ENCODE peak calls at places on chromosomes 5 and 9, in nine cellular contexts. One of them, this sample, is unnamed.

GRCh38 chr5:54628049-54628448 is 110.5 kb downstream of the SNX18 start:
- DNase-seq in RWPE1: no peak
- DNase-seq in tibial nerve: no peak
- DNase-seq in body of pancreas: no peak
- DNase-seq in transverse colon: no peak
- DNase-seq in gastrocnemius medialis: no peak
- DNase-seq in A673: no peak
- DNase-seq in lower lobe of right lung: no peak
- DNase-seq in IMR-90: no peak
- DNase-seq in this sample: no peak

GRCh38 chr5:132000677-132001453 is 10.6 kb downstream of the ACSL6 start:
- DNase-seq in body of pancreas: no peak
- DNase-seq in IMR-90: no peak
- DNase-seq in A673: no peak
- DNase-seq in RWPE1: no peak
- DNase-seq in transverse colon: peak
- DNase-seq in lower lobe of right lung: peak
- DNase-seq in gastrocnemius medialis: peak
- DNase-seq in tibial nerve: no peak
- DNase-seq in this sample: peak

GRCh38 chr5:180344393-180344999 is 8.6 kb downstream of the GFPT2 start:
- DNase-seq in A673: no peak
- DNase-seq in transverse colon: no peak
- DNase-seq in tibial nerve: no peak
- DNase-seq in lower lobe of right lung: no peak
- DNase-seq in IMR-90: no peak
- DNase-seq in gastrocnemius medialis: no peak
- DNase-seq in body of pancreas: peak
- DNase-seq in RWPE1: no peak
- DNase-seq in this sample: peak

GRCh38 chr5:133292300-133292699 is 240.5 kb downstream of the HSPA4 start:
- DNase-seq in gastrocnemius medialis: no peak
- DNase-seq in A673: no peak
- DNase-seq in IMR-90: no peak
- DNase-seq in tibial nerve: no peak
- DNase-seq in RWPE1: peak
- DNase-seq in body of pancreas: no peak
- DNase-seq in transverse colon: no peak
- DNase-seq in lower lobe of right lung: no peak
- DNase-seq in this sample: no peak

GRCh38 chr5:140321796-140322195 is 18.9 kb upstream of the PFDN1 start:
- DNase-seq in body of pancreas: no peak
- DNase-seq in tibial nerve: peak
- DNase-seq in transverse colon: peak
- DNase-seq in lower lobe of right lung: peak
- DNase-seq in RWPE1: no peak
- DNase-seq in IMR-90: no peak
- DNase-seq in gastrocnemius medialis: peak
- DNase-seq in A673: no peak
- DNase-seq in this sample: peak

GRCh38 chr9:117073071-117073470 is 341.8 kb downstream of the ASTN2 start:
- DNase-seq in lower lobe of right lung: no peak
- DNase-seq in A673: no peak
- DNase-seq in transverse colon: no peak
- DNase-seq in RWPE1: no peak
- DNase-seq in tibial nerve: no peak
- DNase-seq in body of pancreas: no peak
- DNase-seq in gastrocnemius medialis: no peak
- DNase-seq in IMR-90: no peak
- DNase-seq in this sample: no peak

GRCh38 chr9:86469476-86470087 is 115.4 kb upstream of the TUT7 start:
- DNase-seq in IMR-90: no peak
- DNase-seq in lower lobe of right lung: no peak
- DNase-seq in RWPE1: no peak
- DNase-seq in gastrocnemius medialis: no peak
- DNase-seq in A673: no peak
- DNase-seq in body of pancreas: no peak
- DNase-seq in transverse colon: no peak
- DNase-seq in tibial nerve: no peak
- DNase-seq in this sample: no peak

GRCh38 chr5:29162297-29162696 is 2031.2 kb upstream of the CDH6 start:
- DNase-seq in A673: no peak
- DNase-seq in lower lobe of right lung: no peak
- DNase-seq in transverse colon: no peak
- DNase-seq in gastrocnemius medialis: no peak
- DNase-seq in body of pancreas: no peak
- DNase-seq in tibial nerve: no peak
- DNase-seq in IMR-90: no peak
- DNase-seq in RWPE1: no peak
- DNase-seq in this sample: no peak

GRCh38 chr5:39697891-39698290 is 273.1 kb upstream of the DAB2 start:
- DNase-seq in RWPE1: no peak
- DNase-seq in transverse colon: no peak
- DNase-seq in lower lobe of right lung: no peak
- DNase-seq in A673: no peak
- DNase-seq in tibial nerve: no peak
- DNase-seq in gastrocnemius medialis: no peak
- DNase-seq in IMR-90: no peak
- DNase-seq in body of pancreas: no peak
- DNase-seq in this sample: no peak

GRCh38 chr9:91604451-91604850 is 180.8 kb upstream of the NFIL3 start:
- DNase-seq in gastrocnemius medialis: no peak
- DNase-seq in A673: no peak
- DNase-seq in tibial nerve: no peak
- DNase-seq in transverse colon: no peak
- DNase-seq in lower lobe of right lung: no peak
- DNase-seq in IMR-90: no peak
- DNase-seq in RWPE1: no peak
- DNase-seq in body of pancreas: no peak
- DNase-seq in this sample: no peak

GRCh38 chr9:13865869-13866268 is 448.1 kb downstream of the NFIB start:
- DNase-seq in lower lobe of right lung: no peak
- DNase-seq in gastrocnemius medialis: no peak
- DNase-seq in body of pancreas: no peak
- DNase-seq in IMR-90: no peak
- DNase-seq in RWPE1: peak
- DNase-seq in tibial nerve: no peak
- DNase-seq in transverse colon: no peak
- DNase-seq in A673: no peak
- DNase-seq in this sample: no peak

GRCh38 chr9:15349892-15350761 is 43.1 kb upstream of the TTC39B start:
- DNase-seq in A673: peak
- DNase-seq in lower lobe of right lung: no peak
- DNase-seq in RWPE1: peak
- DNase-seq in body of pancreas: peak
- DNase-seq in IMR-90: peak
- DNase-seq in transverse colon: peak
- DNase-seq in gastrocnemius medialis: no peak
- DNase-seq in tibial nerve: no peak
- DNase-seq in this sample: no peak

GRCh38 chr9:18941060-18941746 is 91.8 kb downstream of the SAXO1 start:
- DNase-seq in transverse colon: no peak
- DNase-seq in IMR-90: no peak
- DNase-seq in RWPE1: no peak
- DNase-seq in lower lobe of right lung: no peak
- DNase-seq in tibial nerve: no peak
- DNase-seq in A673: no peak
- DNase-seq in body of pancreas: no peak
- DNase-seq in gastrocnemius medialis: no peak
- DNase-seq in this sample: no peak

GRCh38 chr5:168793844-168794837 is 215.0 kb upstream of the PANK3 start:
- DNase-seq in lower lobe of right lung: peak
- DNase-seq in transverse colon: no peak
- DNase-seq in IMR-90: peak
- DNase-seq in A673: no peak
- DNase-seq in RWPE1: no peak
- DNase-seq in tibial nerve: no peak
- DNase-seq in gastrocnemius medialis: no peak
- DNase-seq in body of pancreas: no peak
- DNase-seq in this sample: no peak

GRCh38 chr9:122320346-122320995 is 50.4 kb upstream of the PTGS1 start:
- DNase-seq in lower lobe of right lung: no peak
- DNase-seq in tibial nerve: no peak
- DNase-seq in transverse colon: no peak
- DNase-seq in A673: no peak
- DNase-seq in IMR-90: no peak
- DNase-seq in RWPE1: no peak
- DNase-seq in body of pancreas: no peak
- DNase-seq in gastrocnemius medialis: no peak
- DNase-seq in this sample: no peak

GRCh38 chr9:127170652-127171051 is 48.2 kb upstream of the ANGPTL2 start:
- DNase-seq in transverse colon: no peak
- DNase-seq in A673: no peak
- DNase-seq in body of pancreas: no peak
- DNase-seq in RWPE1: no peak
- DNase-seq in IMR-90: no peak
- DNase-seq in gastrocnemius medialis: no peak
- DNase-seq in lower lobe of right lung: no peak
- DNase-seq in tibial nerve: no peak
- DNase-seq in this sample: no peak

GRCh38 chr5:54645888-54646284 is 128.3 kb downstream of the SNX18 start:
- DNase-seq in IMR-90: no peak
- DNase-seq in tibial nerve: no peak
- DNase-seq in gastrocnemius medialis: no peak
- DNase-seq in transverse colon: no peak
- DNase-seq in body of pancreas: no peak
- DNase-seq in A673: no peak
- DNase-seq in RWPE1: no peak
- DNase-seq in lower lobe of right lung: no peak
- DNase-seq in this sample: no peak

GRCh38 chr9:130383979-130384676 is 60.6 kb upstream of the ASS1 start:
- DNase-seq in A673: no peak
- DNase-seq in body of pancreas: no peak
- DNase-seq in RWPE1: no peak
- DNase-seq in transverse colon: no peak
- DNase-seq in IMR-90: no peak
- DNase-seq in gastrocnemius medialis: no peak
- DNase-seq in tibial nerve: no peak
- DNase-seq in lower lobe of right lung: no peak
- DNase-seq in this sample: no peak

GRCh38 chr9:129458663-129459549 is 162.0 kb downstream of the C9orf50 start:
- DNase-seq in lower lobe of right lung: peak
- DNase-seq in A673: peak
- DNase-seq in gastrocnemius medialis: no peak
- DNase-seq in transverse colon: peak
- DNase-seq in RWPE1: no peak
- DNase-seq in tibial nerve: no peak
- DNase-seq in IMR-90: no peak
- DNase-seq in body of pancreas: peak
- DNase-seq in this sample: peak

GRCh38 chr9:135130266-135130976 is 43.0 kb downstream of the OLFM1 start:
- DNase-seq in IMR-90: no peak
- DNase-seq in A673: peak
- DNase-seq in gastrocnemius medialis: no peak
- DNase-seq in transverse colon: peak
- DNase-seq in body of pancreas: no peak
- DNase-seq in RWPE1: peak
- DNase-seq in lower lobe of right lung: no peak
- DNase-seq in tibial nerve: peak
- DNase-seq in this sample: no peak
- H3K27ac ChIP-seq in IMR-90: no peak
- H3K27ac ChIP-seq in A673: peak
- H3K27ac ChIP-seq in gastrocnemius medialis: no peak
- H3K27ac ChIP-seq in transverse colon: no peak
- H3K27ac ChIP-seq in body of pancreas: no peak
- H3K27ac ChIP-seq in RWPE1: peak
- H3K27ac ChIP-seq in lower lobe of right lung: no peak
- H3K27ac ChIP-seq in tibial nerve: no peak
- H3K27ac ChIP-seq in this sample: no peak

DNA sequence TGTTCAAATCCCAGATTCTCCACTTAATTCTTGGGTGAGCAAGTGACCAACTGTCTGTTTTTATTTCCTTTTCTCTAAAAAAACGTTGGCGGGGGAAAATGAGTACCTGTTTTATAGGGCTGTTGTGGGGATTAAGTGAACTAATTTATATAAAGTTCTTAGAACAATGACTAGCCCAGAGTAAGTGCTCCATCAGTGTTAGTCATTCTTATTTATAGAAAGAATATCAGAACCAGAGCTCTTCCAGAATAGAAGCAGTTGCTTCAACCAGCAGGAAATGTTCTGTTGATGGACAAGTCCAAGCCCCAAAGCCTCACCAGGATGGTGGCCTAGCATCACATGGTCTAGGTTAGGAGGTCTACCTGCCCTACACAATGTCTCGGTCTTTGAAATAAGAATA is 379.2 kb downstream of the ACTL7B start:
- DNase-seq in A673: no peak
- DNase-seq in RWPE1: peak
- DNase-seq in gastrocnemius medialis: no peak
- DNase-seq in lower lobe of right lung: no peak
- DNase-seq in body of pancreas: no peak
- DNase-seq in transverse colon: no peak
- DNase-seq in tibial nerve: no peak
- DNase-seq in IMR-90: peak
- DNase-seq in this sample: no peak
- H3K27ac ChIP-seq in A673: no peak
- H3K27ac ChIP-seq in RWPE1: no peak
- H3K27ac ChIP-seq in gastrocnemius medialis: peak
- H3K27ac ChIP-seq in lower lobe of right lung: no peak
- H3K27ac ChIP-seq in body of pancreas: no peak
- H3K27ac ChIP-seq in transverse colon: peak
- H3K27ac ChIP-seq in tibial nerve: no peak
- H3K27ac ChIP-seq in IMR-90: peak
- H3K27ac ChIP-seq in this sample: no peak

GRCh38 chr5:91848453-91848852 is 465.3 kb upstream of the ARRDC3 start:
- DNase-seq in IMR-90: peak
- DNase-seq in gastrocnemius medialis: no peak
- DNase-seq in lower lobe of right lung: no peak
- DNase-seq in RWPE1: peak
- DNase-seq in transverse colon: no peak
- DNase-seq in A673: peak
- DNase-seq in tibial nerve: no peak
- DNase-seq in body of pancreas: no peak
- DNase-seq in this sample: no peak
- H3K27ac ChIP-seq in IMR-90: no peak
- H3K27ac ChIP-seq in gastrocnemius medialis: no peak
- H3K27ac ChIP-seq in lower lobe of right lung: no peak
- H3K27ac ChIP-seq in RWPE1: no peak
- H3K27ac ChIP-seq in transverse colon: no peak
- H3K27ac ChIP-seq in A673: no peak
- H3K27ac ChIP-seq in tibial nerve: no peak
- H3K27ac ChIP-seq in body of pancreas: no peak
- H3K27ac ChIP-seq in this sample: no peak

DNA sequence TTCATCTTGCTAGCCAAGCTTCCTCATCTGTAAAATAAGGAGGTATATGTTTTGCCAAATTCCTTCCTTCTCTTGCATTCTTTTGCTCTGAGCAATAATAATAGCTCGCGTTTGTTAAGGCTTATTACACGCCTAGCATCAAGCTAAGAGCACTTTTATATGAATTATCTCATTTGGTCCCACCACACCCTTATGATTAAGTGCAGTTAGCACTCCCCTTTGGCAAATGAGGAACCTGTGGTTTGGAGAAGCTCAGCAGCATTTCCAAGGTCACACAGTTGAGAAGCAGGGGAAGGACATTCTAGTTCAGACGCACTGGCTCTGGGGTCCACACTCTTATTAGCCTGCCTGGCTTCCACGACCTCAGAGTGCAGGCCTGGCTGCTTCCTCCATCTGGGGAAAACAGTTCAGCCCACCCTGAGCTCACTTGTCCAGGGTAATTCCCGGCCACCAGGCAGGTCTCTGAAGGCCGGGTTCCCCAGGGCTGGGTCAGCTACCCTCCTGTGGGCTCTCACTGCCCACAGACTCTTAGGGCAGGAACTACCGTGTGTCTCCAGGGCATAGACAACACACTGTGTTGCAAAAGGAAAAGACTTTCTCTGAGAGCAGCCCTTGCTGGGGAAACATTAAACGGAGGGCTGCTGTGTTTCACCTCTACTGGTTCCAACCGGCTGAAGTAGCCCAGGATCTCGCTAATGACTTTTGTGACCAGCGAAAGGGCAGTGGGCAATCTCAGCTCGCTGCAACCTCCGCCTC is 10.0 kb upstream of the FBP1 start:
- DNase-seq in lower lobe of right lung: no peak
- DNase-seq in RWPE1: peak
- DNase-seq in IMR-90: peak
- DNase-seq in body of pancreas: no peak
- DNase-seq in gastrocnemius medialis: no peak
- DNase-seq in tibial nerve: peak
- DNase-seq in transverse colon: no peak
- DNase-seq in A673: no peak
- DNase-seq in this sample: no peak
- H3K27ac ChIP-seq in lower lobe of right lung: peak
- H3K27ac ChIP-seq in RWPE1: peak
- H3K27ac ChIP-seq in IMR-90: no peak
- H3K27ac ChIP-seq in body of pancreas: no peak
- H3K27ac ChIP-seq in gastrocnemius medialis: no peak
- H3K27ac ChIP-seq in tibial nerve: no peak
- H3K27ac ChIP-seq in transverse colon: no peak
- H3K27ac ChIP-seq in A673: no peak
- H3K27ac ChIP-seq in this sample: no peak

This sample was measured in heart left ventricle.